ENCODE peak calls at places on chromosomes 7 and 10, in seven cellular contexts. Y is progenitor cell of endocrine pancreas; K is endodermal cell; S is CD8-positive, alpha-beta T cell; N is tibial artery; M is heart right ventricle; X is IMR-90. P is an unnamed sample.
A peak's percentile ranks its signal among the peaks of the same experiment; 100 is the strongest.

GRCh38 chr10:23065549-23065948 is 29.8 kb upstream of the MSRB2 start:
- DNase-seq in Y (no peak), K (no peak), S (no peak), N (peak; percentile 70), M (peak; percentile 82), X (peak; percentile 59), P (no peak)

GRCh38 chr7:131721660-131722059 is 165.2 kb upstream of the PODXL start:
- DNase-seq in Y (no peak), K (no peak), S (no peak), N (no peak), M (no peak), X (no peak), P (no peak)

GRCh38 chr7:131521651-131522163 is 34.7 kb downstream of the PODXL start:
- DNase-seq in Y (no peak), K (peak; percentile 77), S (no peak), N (no peak), M (peak; percentile 66), X (no peak), P (no peak)

GRCh38 chr10:132687181-132687892 is 98.6 kb downstream of the NKX6-2 start:
- DNase-seq in Y (no peak), K (peak; percentile 35), S (no peak), N (peak; percentile 11), M (no peak), X (no peak), P (peak; percentile 13)

GRCh38 chr10:95841711-95842498 is 65.9 kb upstream of the CC2D2B start:
- DNase-seq in Y (no peak), K (peak; percentile 59), S (no peak), N (peak; percentile 48), M (peak; percentile 73), X (peak; percentile 66), P (no peak)

GRCh38 chr10:29619273-29619672 is 15.5 kb downstream of the SVIL start:
- DNase-seq in Y (no peak), K (no peak), S (no peak), N (no peak), M (no peak), X (peak; percentile 83), P (no peak)

GRCh38 chr10:112214335-112214941 is 30.9 kb upstream of the GPAM start:
- DNase-seq in Y (no peak), K (no peak), S (no peak), N (no peak), M (no peak), X (no peak), P (no peak)

GRCh38 chr10:10677479-10677878 is 340.2 kb upstream of the CELF2 start:
- DNase-seq in Y (peak; percentile 14), K (peak; percentile 91), S (no peak), N (peak; percentile 43), M (peak; percentile 70), X (peak; percentile 80), P (peak; percentile 57)

GRCh38 chr10:76017733-76018433 is 586.5 kb downstream of the LRMDA start:
- DNase-seq in Y (no peak), K (no peak), S (no peak), N (no peak), M (no peak), X (no peak), P (peak; percentile 35)

GRCh38 chr7:129923709-129924108 is 29.1 kb downstream of the UBE2H start:
- DNase-seq in Y (no peak), K (no peak), S (no peak), N (no peak), M (no peak), X (peak; percentile 91), P (no peak)

GRCh38 chr10:122362621-122363020 is 11.9 kb upstream of the PLEKHA1 start:
- DNase-seq in Y (no peak), K (no peak), S (no peak), N (no peak), M (no peak), X (no peak), P (no peak)

GRCh38 chr10:68870061-68870460 is 31.1 kb upstream of the DDX50 start:
- DNase-seq in Y (no peak), K (no peak), S (no peak), N (no peak), M (no peak), X (no peak), P (no peak)

GRCh38 chr7:97017197-97018125 is 7.2 kb downstream of the DLX5 start:
- DNase-seq in Y (no peak), K (no peak), S (no peak), N (no peak), M (no peak), X (no peak), P (no peak)

GRCh38 chr10:91295346-91295745 is 74.9 kb downstream of the PCGF5 start:
- DNase-seq in Y (no peak), K (no peak), S (no peak), N (no peak), M (no peak), X (no peak), P (no peak)

GRCh38 chr10:91300011-91300575 is 79.6 kb downstream of the PCGF5 start:
- DNase-seq in Y (no peak), K (no peak), S (no peak), N (no peak), M (no peak), X (no peak), P (no peak)

GRCh38 chr10:91298224-91298862 is 77.9 kb downstream of the PCGF5 start:
- DNase-seq in Y (peak; percentile 68), K (peak; percentile 96), S (peak; percentile 88), N (peak; percentile 64), M (peak; percentile 68), X (peak; percentile 81), P (peak; percentile 88)

GRCh38 chr10:91294134-91294906 is 73.9 kb downstream of the PCGF5 start:
- DNase-seq in Y (no peak), K (no peak), S (no peak), N (no peak), M (no peak), X (no peak), P (no peak)

DNA sequence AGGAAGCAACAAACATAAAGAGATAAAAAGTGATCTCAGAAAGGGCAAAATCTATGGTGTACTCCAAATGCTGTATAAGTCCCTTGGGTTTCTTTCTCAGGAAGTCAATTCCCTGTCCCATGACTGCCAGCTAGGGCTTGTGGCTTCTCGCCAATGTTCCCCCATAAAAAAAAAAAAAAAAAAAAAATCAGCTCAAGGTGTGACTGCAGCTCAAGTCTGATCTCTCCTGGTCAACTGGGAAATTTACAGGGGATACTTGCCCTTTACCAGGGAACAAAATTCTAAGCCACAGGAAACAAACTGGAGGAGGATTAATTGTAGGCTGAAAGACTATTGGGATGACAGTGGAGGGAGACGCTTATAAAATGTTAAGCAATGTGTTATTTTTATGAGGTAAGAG is 76.0 kb downstream of the PCGF5 start:
- DNase-seq in Y (no peak), K (no peak), S (no peak), N (no peak), M (no peak), X (no peak), P (no peak)
- TF ChIP-seq CTCF in Y (peak; percentile 33), K (peak; percentile 72), S (no peak), N (no peak), M (peak; percentile 15), X (peak; percentile 36), P (no peak)

GRCh38 chr10:124473070-124473469 is 11.4 kb downstream of the LHPP start:
- DNase-seq in Y (no peak), K (peak; percentile 43), S (no peak), N (no peak), M (no peak), X (no peak), P (no peak)
- TF ChIP-seq CTCF in Y (no peak), K (no peak), S (no peak), N (no peak), M (no peak), X (no peak), P (no peak)

DNA sequence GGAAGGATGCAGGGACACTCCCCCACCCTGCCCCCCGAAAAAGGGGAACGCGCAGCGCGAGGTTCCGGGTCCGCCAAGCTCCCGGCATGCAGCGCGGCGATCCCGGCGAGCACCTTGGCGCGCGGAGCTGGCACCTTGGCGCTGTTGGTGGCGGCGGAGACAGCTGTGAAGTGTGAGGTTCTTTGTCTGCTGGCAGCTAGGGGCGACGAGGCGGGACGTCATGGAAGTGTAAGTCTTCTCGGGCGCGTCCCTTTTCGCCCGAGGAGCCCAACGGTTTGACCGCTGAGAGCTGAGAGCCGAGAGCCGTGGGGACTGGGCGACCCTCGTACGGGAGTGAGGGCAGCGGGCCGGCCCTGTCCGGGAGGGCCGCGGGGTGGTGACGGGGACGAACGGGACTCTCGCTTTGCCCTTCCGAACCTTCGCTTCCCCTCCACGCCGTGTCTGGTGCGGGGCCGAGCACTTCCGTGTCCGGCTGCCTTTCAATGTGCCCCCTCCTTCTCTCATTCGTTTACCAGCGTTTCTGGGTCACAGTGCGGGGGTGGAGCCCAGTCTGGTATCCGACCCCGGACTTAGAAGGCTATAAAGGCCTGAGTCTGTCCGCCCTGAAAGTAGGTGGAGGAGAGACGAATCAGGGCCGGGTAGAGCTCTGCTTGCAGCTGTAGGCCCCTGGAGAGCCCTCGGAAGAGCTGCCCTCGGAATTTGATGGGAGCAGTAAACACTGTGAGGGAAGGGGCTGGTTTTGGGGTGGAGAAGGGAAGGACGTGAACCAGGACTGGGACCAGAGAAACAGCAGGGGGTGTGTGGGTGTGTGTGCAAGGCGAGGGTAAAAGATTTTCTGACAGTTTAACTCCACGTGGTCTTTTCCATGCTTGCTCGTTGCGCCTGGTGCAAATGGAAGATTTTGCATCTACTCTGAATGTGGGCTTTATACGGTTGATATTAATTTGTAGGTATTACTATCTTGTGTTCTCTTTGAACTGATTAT is at the start of gene CRCP:
- DNase-seq in Y (peak; percentile 63), K (peak; percentile 93), S (peak; percentile 87), N (peak; percentile 84), M (peak; percentile 79), X (peak; percentile 70), P (peak; percentile 59)
- TF ChIP-seq CTCF in Y (peak; percentile 36), K (no peak), S (no peak), N (peak; percentile 11), M (no peak), X (peak; percentile 44), P (no peak)

DNA sequence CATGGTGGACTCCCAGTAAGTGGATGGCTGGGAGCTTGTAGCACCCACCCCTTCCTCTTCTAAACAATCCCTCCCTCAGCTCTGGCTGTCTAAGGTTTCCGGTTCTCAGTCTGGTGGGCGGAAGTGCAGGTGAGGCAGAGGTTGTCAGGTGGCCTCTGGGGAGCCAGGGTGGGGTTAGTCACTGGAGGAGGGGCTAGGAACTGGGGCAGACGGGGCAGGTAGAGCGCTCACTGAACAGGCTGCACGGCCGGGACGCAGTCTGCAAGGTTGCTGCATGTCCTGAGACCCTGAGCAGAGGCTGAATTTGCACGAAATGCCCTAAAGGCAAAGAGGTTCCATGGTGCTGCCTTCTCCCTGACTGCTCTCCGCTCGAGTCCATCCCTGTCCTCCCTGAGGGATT is 62.2 kb upstream of the CTBP2 start:
- DNase-seq in Y (no peak), K (peak; percentile 42), S (no peak), N (no peak), M (no peak), X (no peak), P (no peak)
- TF ChIP-seq CTCF in Y (no peak), K (no peak), S (no peak), N (no peak), M (no peak), X (no peak), P (no peak)

P was measured in mesothelial cell of epicardium.